ENCODE peak calls at places on chromosomes 13 and 19, in four cellular contexts. G is Panc1, V is heart right ventricle, H is neural progenitor cell. U is an unnamed sample.
A peak's percentile ranks its signal among the peaks of the same experiment; 100 is the strongest.

GRCh38 chr13:113666951-113667701 is at the start of gene GRK1:
- DNase-seq in H (peak; percentile 16), G (no peak), V (no peak), U (no peak)

GRCh38 chr13:112859817-112860190 is 109.2 kb upstream of the MCF2L start:
- DNase-seq in H (no peak), V (no peak), G (no peak), U (peak; percentile 43)

GRCh38 chr19:1487576-1488281 is 2.4 kb downstream of the PCSK4 start:
- DNase-seq in V (no peak), H (no peak), G (no peak), U (no peak)

GRCh38 chr13:85806553-85807175 is 7.4 kb upstream of the SLITRK6 start:
- DNase-seq in V (no peak), H (peak; percentile 62), G (peak; percentile 17), U (peak; percentile 9)

GRCh38 chr19:35279985-35280821 is 2.1 kb upstream of the HAMP start:
- DNase-seq in H (no peak), V (no peak), G (no peak), U (no peak)

GRCh38 chr13:60754211-60754610 is 357.2 kb downstream of the TDRD3 start:
- DNase-seq in H (peak; percentile 54), G (no peak), V (peak; percentile 4), U (no peak)

GRCh38 chr13:107211073-107211472 is 643.1 kb upstream of the ARGLU1 start:
- DNase-seq in G (peak; percentile 42), V (peak; percentile 56), H (peak; percentile 89), U (peak; percentile 29)

GRCh38 chr13:34065915-34066314 is 248.0 kb downstream of the RFC3 start:
- DNase-seq in V (no peak), G (no peak), H (no peak), U (no peak)

GRCh38 chr13:84431646-84432045 is 549.4 kb upstream of the SLITRK1 start:
- DNase-seq in V (no peak), G (no peak), H (no peak), U (no peak)

GRCh38 chr13:79307866-79308298 is 98.2 kb downstream of the RBM26 start:
- DNase-seq in H (peak; percentile 6), G (no peak), V (no peak), U (no peak)

GRCh38 chr13:98273824-98274786 is 97.0 kb upstream of the RNF113B start:
- DNase-seq in G (no peak), H (peak; percentile 78), V (no peak), U (no peak)

GRCh38 chr13:35646061-35646774 is 169.7 kb upstream of the MAB21L1 start:
- DNase-seq in V (no peak), G (no peak), H (no peak), U (no peak)

GRCh38 chr13:31161583-31162150 is at the start of gene HSPH1:
- DNase-seq in G (peak; percentile 75), H (peak; percentile 98), V (peak; percentile 99), U (peak; percentile 76)

GRCh38 chr13:33838567-33839131 is 20.7 kb downstream of the RFC3 start:
- DNase-seq in V (no peak), G (no peak), H (no peak), U (no peak)

GRCh38 chr13:33213797-33214196 is 71.8 kb downstream of the STARD13 start:
- DNase-seq in H (peak; percentile 65), V (no peak), G (no peak), U (no peak)

GRCh38 chr13:48266967-48267639 is 34.1 kb downstream of the ITM2B start:
- DNase-seq in V (no peak), H (no peak), G (no peak), U (no peak)

GRCh38 chr13:44436589-44437337 is 63.1 kb downstream of the SERP2 start:
- DNase-seq in G (peak; percentile 52), H (peak; percentile 97), V (peak; percentile 95), U (peak; percentile 56)

GRCh38 chr19:37999309-38000213 is 92.6 kb downstream of the SIPA1L3 start:
- DNase-seq in H (no peak), G (peak; percentile 28), V (peak; percentile 30), U (peak; percentile 96)

GRCh38 chr19:46209051-46209450 is 20.5 kb upstream of the IGFL1 start:
- DNase-seq in G (no peak), H (no peak), V (no peak), U (no peak)

GRCh38 chr19:1621574-1621973 is 16.3 kb upstream of the UQCR11 start:
- DNase-seq in V (no peak), G (no peak), H (no peak), U (no peak)

GRCh38 chr19:46069841-46070341 is 29.1 kb upstream of the IGFL4 start:
- DNase-seq in H (no peak), G (no peak), V (no peak), U (no peak)

GRCh38 chr19:17333611-17334413 is 843 bp downstream of the ANO8 start:
- DNase-seq in G (no peak), H (peak; percentile 50), V (no peak), U (no peak)

GRCh38 chr19:30003862-30004261 is 61.8 kb downstream of the URI1 start:
- DNase-seq in G (no peak), H (no peak), V (no peak), U (no peak)

GRCh38 chr19:8445488-8446001 is 770 bp downstream of the HNRNPM start:
- DNase-seq in V (peak; percentile 62), H (peak; percentile 78), G (no peak), U (no peak)

GRCh38 chr13:93248627-93249047 is 22.0 kb downstream of the GPC6 start:
- DNase-seq in H (peak; percentile 73), V (no peak), G (no peak), U (peak; percentile 78)

GRCh38 chr13:28548872-28549271 is 53.9 kb upstream of the FLT1 start:
- DNase-seq in G (no peak), H (peak; percentile 31), V (no peak), U (no peak)

GRCh38 chr13:99725644-99726043 is 224.4 kb downstream of the TM9SF2 start:
- DNase-seq in G (no peak), H (peak; percentile 85), V (no peak), U (no peak)

GRCh38 chr13:99237981-99238662 is 20.1 kb downstream of the GPR18 start:
- DNase-seq in H (no peak), V (no peak), G (no peak), U (no peak)

GRCh38 chr19:7197169-7197759 is 97.0 kb downstream of the INSR start:
- DNase-seq in V (peak; percentile 89), G (peak; percentile 52), H (peak; percentile 92), U (peak; percentile 82)

GRCh38 chr13:95480131-95480545 is 72.4 kb upstream of the CLDN10 start:
- DNase-seq in H (no peak), V (no peak), G (no peak), U (no peak)

GRCh38 chr13:113900646-113901045 is 36.8 kb upstream of the GAS6 start:
- DNase-seq in G (no peak), H (no peak), V (no peak), U (no peak)

GRCh38 chr13:76887070-76887563 is 912 bp upstream of the KCTD12 start:
- DNase-seq in V (peak; percentile 36), G (no peak), H (peak; percentile 48), U (no peak)

GRCh38 chr19:13428352-13428751 is 77.9 kb downstream of the CACNA1A start:
- DNase-seq in G (no peak), V (no peak), H (no peak), U (no peak)

GRCh38 chr19:42441047-42441440 is 1.7 kb downstream of the CXCL17 start:
- DNase-seq in V (no peak), H (no peak), G (no peak), U (no peak)

GRCh38 chr19:34254552-34255432 is at the start of gene GARRE1:
- DNase-seq in G (no peak), V (peak; percentile 51), H (peak; percentile 71), U (no peak)

GRCh38 chr13:30052127-30052526 is 201.7 kb upstream of the UBL3 start:
- DNase-seq in V (no peak), G (no peak), H (peak; percentile 14), U (no peak)
- TF ChIP-seq CTCF in V (no peak), G (no peak), H (peak; percentile 39), U (no peak)

DNA sequence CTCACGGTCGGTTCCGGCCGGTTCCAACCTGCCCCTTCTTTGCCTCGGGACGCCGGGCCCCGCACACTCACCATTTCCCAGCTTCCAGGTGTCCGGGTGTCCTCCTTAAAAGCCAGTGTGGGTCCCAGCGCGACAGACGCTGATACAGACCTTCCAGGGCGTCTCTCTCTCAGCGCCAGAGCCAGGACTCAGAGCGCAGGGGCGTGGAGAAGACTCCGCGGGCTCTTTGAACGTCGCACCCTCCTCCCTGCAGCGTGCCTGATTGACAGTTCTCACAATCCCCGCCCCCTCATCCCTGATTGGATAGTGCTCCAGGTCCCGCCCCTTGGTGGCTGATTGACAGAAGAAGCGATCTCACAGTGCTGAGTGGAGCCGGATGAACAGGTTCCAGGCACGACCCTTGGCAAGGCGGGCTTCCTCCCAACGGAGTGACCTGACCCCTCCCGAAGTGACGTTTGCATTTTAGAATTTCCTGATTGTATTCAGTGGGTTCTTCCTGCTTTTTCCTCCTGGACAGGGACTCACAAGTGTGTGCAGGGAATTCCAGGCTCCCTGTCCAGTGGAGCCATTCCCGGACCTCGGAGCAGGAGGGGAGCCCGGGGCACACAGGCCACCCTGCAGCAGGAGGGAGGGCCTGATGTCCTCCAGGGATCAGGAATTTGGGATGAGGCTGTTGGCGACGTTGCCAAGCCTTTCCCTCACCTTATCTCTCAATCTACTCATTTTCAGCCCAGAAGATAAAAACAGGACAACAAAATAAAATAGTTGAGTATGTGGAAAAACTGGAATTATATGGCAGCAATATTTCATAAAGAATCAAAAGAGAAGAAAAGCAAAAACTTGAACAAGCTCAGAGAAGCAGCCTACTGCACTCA is at the start of gene ZNF823:
- DNase-seq in V (peak; percentile 98), G (peak; percentile 84), H (peak; percentile 99), U (peak; percentile 93)
- H3K4me3 ChIP-seq in V (peak within 1 kb of the TSS; percentile 92), G (peak within 1 kb of the TSS; percentile 83), H (peak within 1 kb of the TSS; percentile 85), U (peak within 1 kb of the TSS; percentile 90)

GRCh38 chr13:40665061-40665753 is 1.2 kb downstream of the FOXO1 start:
- DNase-seq in V (peak; percentile 60), G (no peak), H (peak; percentile 59), U (no peak)
- TF ChIP-seq CTCF in V (no peak), G (peak; percentile 23), H (no peak), U (no peak)

GRCh38 chr13:49637989-49638388 is 9.7 kb downstream of the ARL11 start:
- DNase-seq in G (no peak), V (no peak), H (no peak), U (no peak)

GRCh38 chr13:49643003-49643651 is 14.8 kb downstream of the ARL11 start:
- DNase-seq in V (no peak), H (no peak), G (no peak), U (no peak)

GRCh38 chr13:49645451-49645850 is 17.1 kb downstream of the ARL11 start:
- DNase-seq in G (no peak), V (no peak), H (no peak), U (no peak)

GRCh38 chr13:49638416-49639072 is 10.2 kb downstream of the ARL11 start:
- DNase-seq in V (no peak), G (no peak), H (no peak), U (no peak)

GRCh38 chr13:49641810-49642291 is 13.5 kb downstream of the ARL11 start:
- DNase-seq in G (no peak), V (no peak), H (no peak), U (no peak)
- H3K4me3 ChIP-seq in G (no peak overlapping the region), V (no peak overlapping the region), H (no peak overlapping the region), U (no peak overlapping the region)

U was measured in epithelial cell of proximal tubule.